ENCODE peak calls at places on chromosomes 16 and 17, in eight cellular contexts. K is kidney glomerular epithelial cell, F is fibroblast of the aortic adventitia, G is SW480, T is MV-4-11, L is posterior cingulate gyrus, R is T1000, W is neural crest cell. J is an unnamed sample.

GRCh38 chr16:23508589-23509440 is 1.5 kb downstream of the GGA2 start:
- DNase-seq in K (peak), F (peak), G (no peak), T (no peak), L (peak), R (no peak), W (peak), J (no peak)

GRCh38 chr16:81780350-81780749 is 1.3 kb downstream of the PLCG2 start:
- DNase-seq in K (no peak), F (no peak), G (no peak), T (no peak), L (no peak), R (no peak), W (no peak), J (no peak)

GRCh38 chr17:36901506-36901905 is 35.8 kb upstream of the LHX1 start:
- DNase-seq in K (peak), F (peak), G (peak), T (no peak), L (no peak), R (no peak), W (no peak), J (no peak)

GRCh38 chr17:76969598-76970172 is 101.5 kb downstream of the MGAT5B start:
- DNase-seq in K (no peak), F (no peak), G (peak), T (no peak), L (no peak), R (peak), W (no peak), J (no peak)

GRCh38 chr17:9484789-9485188 is 90.8 kb downstream of the STX8 start:
- DNase-seq in K (no peak), F (no peak), G (no peak), T (no peak), L (no peak), R (no peak), W (no peak), J (no peak)

GRCh38 chr17:81832608-81833159 is 407 bp downstream of the MCRIP1 start:
- DNase-seq in K (peak), F (peak), G (no peak), T (no peak), L (peak), R (no peak), W (peak), J (no peak)

GRCh38 chr17:41063449-41063848 is 2.2 kb downstream of the KRTAP2-4 start:
- DNase-seq in K (no peak), F (no peak), G (no peak), T (no peak), L (no peak), R (no peak), W (no peak), J (no peak)

GRCh38 chr17:44071198-44071520 is 624 bp downstream of the G6PC3 start:
- DNase-seq in K (no peak), F (peak), G (no peak), T (no peak), L (no peak), R (no peak), W (no peak), J (no peak)

GRCh38 chr17:55496094-55496881 is 15.0 kb downstream of the SMIM36 start:
- DNase-seq in K (peak), F (peak), G (no peak), T (peak), L (no peak), R (no peak), W (no peak), J (no peak)

GRCh38 chr17:65504141-65504540 is 57.3 kb downstream of the AXIN2 start:
- DNase-seq in K (no peak), F (no peak), G (no peak), T (no peak), L (no peak), R (no peak), W (no peak), J (no peak)

GRCh38 chr16:85514601-85515318 is 98.4 kb upstream of the GSE1 start:
- DNase-seq in K (peak), F (peak), G (peak), T (no peak), L (peak), R (peak), W (no peak), J (no peak)

GRCh38 chr17:45170976-45171337 is 9.3 kb downstream of the HEXIM2 start:
- DNase-seq in K (no peak), F (peak), G (peak), T (peak), L (no peak), R (peak), W (no peak), J (peak)

GRCh38 chr16:81006472-81007311 is at the start of the genes CENPN and CMC2:
- DNase-seq in K (peak), F (peak), G (peak), T (peak), L (peak), R (peak), W (peak), J (peak)

GRCh38 chr17:18217412-18218015 is 7.9 kb upstream of the LLGL1 start:
- DNase-seq in K (peak), F (peak), G (peak), T (peak), L (peak), R (peak), W (peak), J (peak)

GRCh38 chr17:5912927-5913565 is 157.1 kb upstream of the WSCD1 start:
- DNase-seq in K (no peak), F (no peak), G (no peak), T (no peak), L (peak), R (no peak), W (no peak), J (no peak)

GRCh38 chr17:60145006-60145935 is 4.5 kb upstream of the CA4 start:
- DNase-seq in K (no peak), F (peak), G (no peak), T (no peak), L (no peak), R (no peak), W (no peak), J (no peak)

GRCh38 chr17:32689348-32689747 is 187.6 kb downstream of the MYO1D start:
- DNase-seq in K (no peak), F (no peak), G (no peak), T (no peak), L (no peak), R (no peak), W (no peak), J (no peak)

GRCh38 chr17:36742267-36743000 is 141.1 kb downstream of the MRM1 start:
- DNase-seq in K (no peak), F (no peak), G (peak), T (no peak), L (no peak), R (no peak), W (no peak), J (no peak)

GRCh38 chr17:58525239-58525638 is 10.8 kb upstream of the MTMR4 start:
- DNase-seq in K (peak), F (peak), G (no peak), T (no peak), L (no peak), R (peak), W (no peak), J (no peak)

GRCh38 chr17:35170968-35171771 is 23.0 kb downstream of the SLC35G3 start:
- DNase-seq in K (no peak), F (peak), G (peak), T (peak), L (no peak), R (no peak), W (no peak), J (no peak)

GRCh38 chr17:4003501-4004421 is 39.5 kb upstream of the ATP2A3 start:
- DNase-seq in K (no peak), F (no peak), G (no peak), T (peak), L (no peak), R (no peak), W (no peak), J (no peak)

GRCh38 chr17:81399481-81400153 is 4.4 kb downstream of the BAHCC1 start:
- DNase-seq in K (no peak), F (no peak), G (no peak), T (no peak), L (no peak), R (no peak), W (no peak), J (no peak)

GRCh38 chr16:78628526-78628925 is 529.1 kb downstream of the WWOX start:
- DNase-seq in K (peak), F (no peak), G (no peak), T (no peak), L (no peak), R (no peak), W (no peak), J (no peak)

GRCh38 chr16:68636818-68637217 is 8.3 kb upstream of the CDH3 start:
- DNase-seq in K (peak), F (no peak), G (peak), T (no peak), L (no peak), R (no peak), W (no peak), J (peak)

GRCh38 chr16:27717726-27718125 is 167.8 kb downstream of the KATNIP start:
- DNase-seq in K (no peak), F (no peak), G (no peak), T (no peak), L (no peak), R (no peak), W (no peak), J (no peak)

GRCh38 chr16:1285669-1286491 is 23.6 kb upstream of the UBE2I start:
- DNase-seq in K (no peak), F (no peak), G (no peak), T (no peak), L (no peak), R (no peak), W (no peak), J (no peak)

GRCh38 chr17:80539022-80539421 is 5.6 kb upstream of the RPTOR start:
- DNase-seq in K (no peak), F (no peak), G (no peak), T (peak), L (no peak), R (no peak), W (no peak), J (no peak)

GRCh38 chr17:29078183-29079045 is 35.5 kb downstream of the PIPOX start:
- DNase-seq in K (peak), F (peak), G (no peak), T (peak), L (no peak), R (no peak), W (no peak), J (no peak)

GRCh38 chr16:82440336-82440735 is 186.4 kb upstream of the CDH13 start:
- DNase-seq in K (no peak), F (no peak), G (no peak), T (no peak), L (no peak), R (no peak), W (no peak), J (no peak)

GRCh38 chr16:56632160-56632847 is at the start of gene MT1M:
- DNase-seq in K (no peak), F (no peak), G (no peak), T (no peak), L (no peak), R (no peak), W (no peak), J (no peak)

GRCh38 chr16:29825145-29826044 is 5.1 kb downstream of the MVP start:
- DNase-seq in K (no peak), F (peak), G (peak), T (peak), L (peak), R (peak), W (no peak), J (no peak)

GRCh38 chr17:28839221-28839620 is 3.4 kb downstream of the FAM222B start:
- DNase-seq in K (no peak), F (no peak), G (no peak), T (no peak), L (no peak), R (no peak), W (no peak), J (no peak)

GRCh38 chr17:4074831-4075495 is 67.9 kb downstream of the ZZEF1 start:
- DNase-seq in K (peak), F (peak), G (peak), T (peak), L (no peak), R (no peak), W (no peak), J (peak)

J was measured in SW 1271.